ENCODE peak calls at places on chromosomes 3 and 15, in six cellular contexts. Z is GM12865, V is M059J, B is HuH-7.5, I is anterior cingulate cortex, A is amygdala. D is an unnamed sample.

GRCh38 chr3:77096966-77097890 is 57.3 kb downstream of the ROBO2 start:
- DNase-seq in Z (no peak), B (no peak), V (no peak), I (no peak), A (no peak), D (no peak)

GRCh38 chr3:39005295-39005694 is 46.4 kb downstream of the SCN11A start:
- DNase-seq in A (no peak), V (no peak), I (no peak), Z (no peak), B (no peak), D (no peak)

GRCh38 chr3:121018917-121019321 is 110.9 kb downstream of the STXBP5L start:
- DNase-seq in B (no peak), A (no peak), I (no peak), V (no peak), Z (no peak), D (peak)

GRCh38 chr3:29484633-29485032 is 203.8 kb downstream of the RBMS3 start:
- DNase-seq in V (no peak), B (no peak), A (no peak), I (no peak), Z (no peak), D (no peak)

GRCh38 chr3:101813817-101814440 is 34.9 kb downstream of the NXPE3 start:
- DNase-seq in V (peak), Z (peak), I (no peak), A (no peak), B (no peak), D (no peak)

GRCh38 chr15:63805993-63806980 is 27.5 kb downstream of the HERC1 start:
- DNase-seq in I (no peak), A (no peak), V (no peak), B (no peak), Z (no peak), D (no peak)

GRCh38 chr3:78804251-78805037 is 963.4 kb downstream of the ROBO1 start:
- DNase-seq in A (no peak), Z (no peak), B (no peak), I (no peak), V (peak), D (no peak)

GRCh38 chr3:4426261-4426781 is 40.7 kb downstream of the SUMF1 start:
- DNase-seq in I (no peak), Z (no peak), B (no peak), V (peak), A (no peak), D (no peak)

GRCh38 chr15:25719101-25719985 is 143.8 kb downstream of the ATP10A start:
- DNase-seq in I (no peak), B (no peak), V (no peak), Z (no peak), A (no peak), D (no peak)

GRCh38 chr3:181326637-181327223 is 337.2 kb upstream of the DNAJC19 start:
- DNase-seq in I (no peak), A (no peak), V (peak), B (no peak), Z (peak), D (no peak)

GRCh38 chr3:14428087-14429067 is 26.0 kb downstream of the SLC6A6 start:
- DNase-seq in I (no peak), V (peak), B (no peak), Z (peak), A (no peak), D (no peak)

GRCh38 chr3:24682141-24682547 is 187.5 kb upstream of the THRB start:
- DNase-seq in V (peak), I (no peak), A (no peak), B (no peak), Z (no peak), D (no peak)

GRCh38 chr15:48076454-48076853 is 44.3 kb upstream of the SLC24A5 start:
- DNase-seq in V (peak), I (no peak), B (no peak), Z (no peak), A (no peak), D (no peak)

GRCh38 chr15:31347067-31347975 is 20.7 kb downstream of the KLF13 start:
- DNase-seq in B (no peak), A (no peak), I (no peak), V (no peak), Z (peak), D (no peak)

GRCh38 chr3:113615976-113616375 is 80.5 kb downstream of the USF3 start:
- DNase-seq in Z (no peak), B (no peak), A (no peak), I (no peak), V (no peak), D (no peak)

GRCh38 chr15:93658026-93658790 is 569.2 kb upstream of the RGMA start:
- DNase-seq in I (no peak), V (no peak), Z (no peak), B (no peak), A (no peak), D (no peak)

GRCh38 chr3:98333989-98334606 is 19.6 kb upstream of the OR5K4 start:
- DNase-seq in V (no peak), I (no peak), Z (no peak), B (no peak), A (no peak), D (no peak)

GRCh38 chr3:72238836-72239235 is 453.9 kb upstream of the PROK2 start:
- DNase-seq in V (no peak), B (no peak), Z (no peak), I (no peak), A (no peak), D (no peak)

GRCh38 chr15:95252404-95252803 is 1021.0 kb downstream of the MCTP2 start:
- DNase-seq in V (no peak), Z (no peak), A (no peak), B (no peak), I (no peak), D (no peak)

GRCh38 chr15:85142324-85142723 is 160.7 kb downstream of the PDE8A start:
- DNase-seq in I (no peak), V (peak), A (no peak), B (no peak), Z (no peak), D (no peak)

D was measured in H9.